ENCODE peak calls at places on chromosomes 2 and 18, in nine cellular contexts. R is sigmoid colon, O is lung, I is tibial nerve, W is endothelial cell of umbilical vein, C is upper lobe of right lung, A is MM.1S, D is thoracic aorta, L is cardiac muscle cell. Y is an unnamed sample. For H3K4me1, the result is how much of the 10 kb centered on the place peaks cover.

GRCh38 chr2:191311627-191312026 is 66.4 kb downstream of the MYO1B start:
- DNase-seq in I (no peak), L (no peak), R (no peak), C (no peak), D (no peak), W (peak), O (no peak), A (no peak), Y (no peak)

GRCh38 chr2:219875036-219875435 is 247.6 kb downstream of the SLC4A3 start:
- DNase-seq in I (no peak), C (no peak), W (no peak), A (no peak), L (no peak), O (no peak), R (no peak), D (no peak), Y (no peak)

GRCh38 chr2:238651306-238652052 is 196.4 kb upstream of the TWIST2 start:
- DNase-seq in O (no peak), I (no peak), R (no peak), A (no peak), C (no peak), D (no peak), L (no peak), W (no peak), Y (no peak)

GRCh38 chr2:66495788-66496640 is 61.1 kb downstream of the MEIS1 start:
- DNase-seq in D (peak), C (no peak), O (no peak), A (no peak), L (no peak), I (no peak), W (peak), R (peak), Y (peak)

GRCh38 chr2:140650825-140651224 is 1480.0 kb downstream of the LRP1B start:
- DNase-seq in D (no peak), R (no peak), A (no peak), W (peak), O (no peak), L (no peak), C (no peak), I (no peak), Y (no peak)

GRCh38 chr18:24138884-24139616 is at the start of gene CABYR:
- DNase-seq in R (peak), O (peak), A (no peak), W (peak), C (peak), L (peak), D (peak), I (peak), Y (peak)

GRCh38 chr2:165240927-165241326 is 1.7 kb downstream of the SCN2A start:
- DNase-seq in L (no peak), R (no peak), C (no peak), O (no peak), I (no peak), W (no peak), D (no peak), A (no peak), Y (no peak)

GRCh38 chr18:332721-333513 is 65.1 kb upstream of the THOC1 start:
- DNase-seq in I (peak), R (peak), A (no peak), L (no peak), D (no peak), O (no peak), C (no peak), W (no peak), Y (no peak)

GRCh38 chr18:10010611-10011015 is 96.8 kb downstream of the VAPA start:
- DNase-seq in R (peak), I (peak), L (no peak), O (peak), D (peak), A (no peak), W (peak), C (no peak), Y (peak)

GRCh38 chr2:61928816-61929471 is 23.5 kb downstream of the COMMD1 start:
- DNase-seq in R (no peak), O (no peak), C (no peak), L (peak), W (no peak), D (no peak), I (no peak), A (no peak), Y (no peak)

GRCh38 chr2:131153529-131153928 is 48.4 kb downstream of the PLEKHB2 start:
- DNase-seq in A (no peak), C (no peak), R (no peak), O (no peak), I (no peak), D (no peak), L (no peak), W (no peak), Y (no peak)

GRCh38 chr2:81093031-81093430 is 788.5 kb upstream of the LRRTM1 start:
- DNase-seq in O (no peak), L (no peak), D (no peak), R (no peak), A (no peak), C (no peak), I (no peak), W (no peak), Y (no peak)

GRCh38 chr2:83686863-83687262 is 772.2 kb downstream of the SUCLG1 start:
- DNase-seq in I (peak), C (no peak), W (no peak), D (no peak), O (no peak), A (no peak), L (no peak), R (no peak), Y (no peak)

GRCh38 chr2:218069606-218070300 is 700 bp downstream of the RUFY4 start:
- DNase-seq in W (no peak), I (no peak), O (no peak), C (no peak), D (no peak), A (no peak), R (no peak), L (no peak), Y (no peak)

GRCh38 chr18:47191956-47192355 is 15.8 kb upstream of the IER3IP1 start:
- DNase-seq in R (no peak), O (no peak), L (no peak), D (no peak), I (no peak), C (no peak), A (no peak), W (peak), Y (no peak)

GRCh38 chr18:42936289-42936688 is 179.2 kb downstream of the RIT2 start:
- DNase-seq in C (no peak), I (no peak), A (peak), W (peak), D (no peak), O (no peak), L (no peak), R (no peak), Y (no peak)

GRCh38 chr2:10818986-10819385 is 6.4 kb upstream of the PDIA6 start:
- DNase-seq in R (peak), C (no peak), W (no peak), O (no peak), L (no peak), D (no peak), I (no peak), A (no peak), Y (no peak)

GRCh38 chr18:28075501-28075900 is 101.4 kb downstream of the CDH2 start:
- DNase-seq in A (no peak), W (no peak), I (no peak), L (no peak), R (no peak), C (no peak), D (no peak), O (no peak), Y (no peak)

GRCh38 chr2:43106767-43107527 is 119.5 kb downstream of the ZFP36L2 start:
- DNase-seq in W (no peak), R (peak), L (no peak), A (no peak), I (no peak), C (no peak), O (no peak), D (no peak), Y (no peak)

GRCh38 chr2:85243101-85244072 is 84.4 kb downstream of the TGOLN2 start:
- DNase-seq in D (no peak), R (peak), C (peak), W (peak), I (peak), O (peak), A (no peak), L (peak), Y (no peak)
- H3K27ac ChIP-seq in D (no peak), R (no peak), C (no peak), W (no peak), I (no peak), O (no peak), A (no peak), L (no peak), Y (no peak)

DNA sequence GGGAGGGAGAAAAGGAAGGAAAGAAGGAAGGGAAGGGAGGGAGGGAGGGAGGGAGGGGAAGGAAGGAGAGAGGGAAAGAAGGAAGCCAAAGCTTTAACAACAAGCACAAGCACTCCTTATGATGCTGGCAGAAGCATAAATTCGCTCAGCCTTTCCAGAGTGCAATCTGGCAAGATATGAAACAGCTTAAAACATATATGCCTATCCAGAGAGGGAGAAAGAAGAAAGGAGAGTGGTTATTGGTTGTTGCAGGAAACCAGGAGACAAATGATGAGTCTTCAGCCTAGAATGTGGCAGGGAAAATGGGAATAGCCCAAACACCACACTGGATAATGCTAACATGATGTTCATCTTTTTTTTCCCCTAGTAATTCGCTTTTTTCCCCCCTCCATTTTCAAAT is 64.0 kb downstream of the STPG4 start:
- DNase-seq in D (no peak), L (no peak), W (no peak), A (no peak), I (no peak), R (no peak), O (no peak), C (no peak), Y (no peak)
- H3K4me1 ChIP-seq in D (under half), L (under half), W (under half), A (under half), I (half or more), R (under half), O (under half), C (under half), Y (under half)

GRCh38 chr18:13313006-13313661 is 94.6 kb downstream of the LDLRAD4 start:
- DNase-seq in D (no peak), W (no peak), I (no peak), L (no peak), R (no peak), O (no peak), A (no peak), C (no peak), Y (no peak)
- H3K4me3 ChIP-seq in D (no peak), W (no peak), I (no peak), L (no peak), R (no peak), O (no peak), A (no peak), C (no peak), Y (no peak)

GRCh38 chr18:75067996-75068645 is 140.8 kb downstream of the PTGR3 start:
- DNase-seq in R (peak), C (no peak), L (no peak), A (no peak), D (no peak), O (no peak), W (no peak), I (no peak), Y (no peak)
- H3K27ac ChIP-seq in R (no peak), C (no peak), L (no peak), A (no peak), D (no peak), O (no peak), W (peak), I (no peak), Y (no peak)

GRCh38 chr2:39394427-39395002 is 42.6 kb downstream of the MAP4K3 start:
- DNase-seq in I (no peak), O (no peak), C (no peak), L (no peak), A (no peak), R (no peak), D (no peak), W (no peak), Y (no peak)
- H3K4me1 ChIP-seq in I (under half), O (under half), C (under half), L (under half), A (under half), R (half or more), D (under half), W (under half), Y (under half)

DNA sequence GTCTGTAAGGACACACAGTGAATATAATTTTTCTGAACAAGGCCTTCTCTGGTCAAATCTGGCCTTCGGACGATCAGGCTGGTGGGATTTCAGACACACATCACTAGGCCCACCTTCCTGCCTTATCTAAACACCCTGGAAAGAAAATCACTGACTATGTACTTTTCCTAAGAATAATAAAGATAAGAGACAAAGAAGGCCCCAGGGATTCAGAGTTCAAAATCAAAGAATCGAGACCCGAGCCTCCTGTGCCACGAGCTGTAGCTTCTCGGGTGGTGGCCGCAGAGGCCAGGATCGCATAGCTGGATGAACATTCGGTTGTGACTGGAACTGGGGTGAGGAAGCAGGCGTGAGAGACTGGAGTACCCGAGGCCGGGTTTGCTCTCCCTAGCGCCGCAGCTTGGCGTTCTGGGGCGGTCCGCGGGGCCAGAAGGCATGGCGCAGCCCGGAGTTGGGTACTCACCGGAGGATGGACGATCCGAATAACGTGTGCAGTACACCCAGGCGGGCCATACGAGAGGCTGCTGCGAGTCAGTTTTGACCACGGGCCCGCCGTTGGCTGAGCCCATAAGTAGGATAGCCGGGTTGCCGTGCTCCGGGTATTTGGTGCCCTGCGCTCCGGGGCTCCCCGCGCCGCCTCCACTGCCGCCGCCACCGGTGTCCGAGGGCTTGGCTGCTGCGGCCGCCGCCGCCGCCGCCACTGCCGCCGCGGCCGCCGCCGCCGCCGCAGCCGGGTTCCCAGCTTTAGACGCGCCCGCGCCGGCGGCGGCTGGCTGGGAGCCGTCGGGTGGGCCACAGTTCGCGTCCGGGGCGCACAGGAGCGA is 1.4 kb downstream of the EN1 start:
- DNase-seq in D (no peak), L (no peak), I (no peak), W (no peak), A (no peak), C (no peak), R (no peak), O (no peak), Y (no peak)
- H3K4me3 ChIP-seq in D (peak), L (no peak), I (peak), W (no peak), A (no peak), C (no peak), R (peak), O (no peak), Y (peak)

GRCh38 chr2:45380131-45380836 is 230.8 kb downstream of the SRBD1 start:
- DNase-seq in A (no peak), I (no peak), W (peak), C (no peak), O (no peak), R (no peak), D (no peak), L (no peak), Y (no peak)
- H3K27ac ChIP-seq in A (no peak), I (no peak), W (peak), C (no peak), O (no peak), R (no peak), D (peak), L (no peak), Y (no peak)

DNA sequence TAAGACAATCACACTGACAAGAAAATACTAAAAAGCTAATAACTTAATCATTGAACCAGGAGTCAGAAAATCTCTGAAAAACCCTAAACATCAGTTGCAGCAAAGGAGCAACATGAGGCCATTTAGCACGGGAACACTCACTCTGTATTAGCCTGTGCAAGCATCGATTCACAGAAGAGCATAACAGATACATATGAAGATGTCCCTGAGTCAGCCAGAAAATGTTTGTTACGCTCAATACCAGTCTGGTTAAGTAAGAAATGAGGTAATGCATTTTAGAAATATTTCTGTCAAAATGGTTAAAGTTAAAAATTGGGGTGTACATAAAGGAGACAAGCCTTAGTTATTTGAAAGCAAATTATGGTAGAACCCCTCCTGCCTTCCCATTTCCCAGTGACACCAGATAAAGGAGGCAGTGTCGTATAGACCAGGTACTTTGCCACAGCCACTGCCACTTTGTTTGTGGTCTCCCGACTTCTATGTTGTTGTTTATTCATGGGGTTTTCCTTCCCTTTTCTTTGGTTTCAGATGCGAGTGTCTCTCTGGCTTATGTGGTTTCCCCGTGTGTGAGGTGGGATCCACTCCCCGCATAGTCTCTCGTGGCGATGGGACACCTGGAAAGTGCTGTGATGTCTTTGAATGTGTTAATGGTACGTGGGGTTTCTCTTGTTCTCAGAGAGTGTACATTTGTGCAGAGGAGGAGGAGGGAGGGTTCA is 108.6 kb downstream of the CRIM1 start:
- DNase-seq in L (no peak), W (no peak), C (no peak), D (no peak), I (no peak), O (no peak), R (no peak), A (no peak), Y (no peak)
- H3K4me1 ChIP-seq in L (under half), W (half or more), C (under half), D (under half), I (under half), O (under half), R (under half), A (under half), Y (under half)

GRCh38 chr18:75203456-75204261 is 5.3 kb downstream of the PTGR3 start:
- DNase-seq in I (no peak), W (no peak), A (no peak), R (no peak), C (no peak), O (no peak), L (no peak), D (no peak), Y (no peak)

GRCh38 chr18:75201273-75201898 is 7.6 kb downstream of the PTGR3 start:
- DNase-seq in I (no peak), O (no peak), C (no peak), A (no peak), L (no peak), W (peak), D (no peak), R (no peak), Y (no peak)

GRCh38 chr18:75202976-75203375 is 6.0 kb downstream of the PTGR3 start:
- DNase-seq in A (no peak), R (no peak), W (no peak), D (no peak), O (no peak), I (no peak), C (no peak), L (no peak), Y (no peak)

GRCh38 chr18:75200644-75201272 is 8.2 kb downstream of the PTGR3 start:
- DNase-seq in W (no peak), C (no peak), R (no peak), O (no peak), L (no peak), A (no peak), D (no peak), I (no peak), Y (no peak)

DNA sequence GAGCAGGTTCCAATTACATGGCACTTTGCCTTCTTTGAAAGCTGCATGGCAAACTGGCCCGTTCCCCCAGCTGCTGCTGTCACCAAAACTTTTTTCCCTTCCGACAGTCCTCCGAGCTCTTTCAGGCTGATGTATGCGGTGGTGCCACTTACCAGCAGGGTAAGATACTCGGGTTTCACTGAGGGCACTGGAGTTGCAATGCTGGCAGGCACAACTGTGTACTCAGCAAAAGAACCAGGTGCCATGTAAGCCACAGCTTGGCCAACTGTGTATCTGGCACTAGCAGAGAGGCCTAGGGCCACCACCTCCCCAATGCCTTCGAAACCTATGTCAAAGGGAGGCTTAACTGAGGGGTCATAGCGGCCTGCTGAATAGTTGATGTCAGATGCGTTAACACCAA is 7.0 kb downstream of the PTGR3 start:
- DNase-seq in O (no peak), W (no peak), R (no peak), L (no peak), A (no peak), I (no peak), C (no peak), D (no peak), Y (no peak)
- H3K4me3 ChIP-seq in O (no peak), W (no peak), R (no peak), L (no peak), A (no peak), I (no peak), C (no peak), D (peak), Y (no peak)